ENCODE peak calls at places on chromosomes 12 and 14, in eight cellular contexts. One of them, this sample, is unnamed.

GRCh38 chr12:53538209-53538689 is 31.0 kb upstream of the NPFF start:
- DNase-seq in fibroblast of mammary gland: peak; percentile 49
- DNase-seq in astrocyte of the spinal cord: peak; percentile 56
- DNase-seq in AG10803: peak; percentile 85
- DNase-seq in GM13976: no peak
- DNase-seq in MM.1S: no peak
- DNase-seq in natural killer cell: no peak
- DNase-seq in HFFc6: no peak
- DNase-seq in this sample: no peak

GRCh38 chr12:62789856-62790255 is 145.1 kb downstream of the PPM1H start:
- DNase-seq in fibroblast of mammary gland: no peak
- DNase-seq in astrocyte of the spinal cord: no peak
- DNase-seq in AG10803: no peak
- DNase-seq in GM13976: no peak
- DNase-seq in MM.1S: no peak
- DNase-seq in natural killer cell: no peak
- DNase-seq in HFFc6: no peak
- DNase-seq in this sample: no peak

GRCh38 chr12:4505381-4505986 is 33.2 kb upstream of the RAD51AP1 start:
- DNase-seq in fibroblast of mammary gland: peak; percentile 49
- DNase-seq in astrocyte of the spinal cord: peak; percentile 73
- DNase-seq in AG10803: peak; percentile 33
- DNase-seq in GM13976: no peak
- DNase-seq in MM.1S: peak; percentile 18
- DNase-seq in natural killer cell: no peak
- DNase-seq in HFFc6: peak; percentile 51
- DNase-seq in this sample: no peak

GRCh38 chr12:125167658-125168057 is 102.4 kb downstream of the AACS start:
- DNase-seq in fibroblast of mammary gland: no peak
- DNase-seq in astrocyte of the spinal cord: no peak
- DNase-seq in AG10803: no peak
- DNase-seq in GM13976: no peak
- DNase-seq in MM.1S: no peak
- DNase-seq in natural killer cell: no peak
- DNase-seq in HFFc6: no peak
- DNase-seq in this sample: no peak

GRCh38 chr12:57631566-57632368 is 1.2 kb downstream of the B4GALNT1 start:
- DNase-seq in fibroblast of mammary gland: no peak
- DNase-seq in astrocyte of the spinal cord: no peak
- DNase-seq in AG10803: no peak
- DNase-seq in GM13976: peak; percentile 33
- DNase-seq in MM.1S: no peak
- DNase-seq in natural killer cell: no peak
- DNase-seq in HFFc6: no peak
- DNase-seq in this sample: no peak

GRCh38 chr12:64385019-64385418 is 5.5 kb downstream of the C12orf56 start:
- DNase-seq in fibroblast of mammary gland: no peak
- DNase-seq in astrocyte of the spinal cord: no peak
- DNase-seq in AG10803: no peak
- DNase-seq in GM13976: no peak
- DNase-seq in MM.1S: no peak
- DNase-seq in natural killer cell: no peak
- DNase-seq in HFFc6: no peak
- DNase-seq in this sample: no peak

GRCh38 chr14:69013943-69014782 is 35.1 kb upstream of the ACTN1 start:
- DNase-seq in fibroblast of mammary gland: peak; percentile 50
- DNase-seq in astrocyte of the spinal cord: peak; percentile 16
- DNase-seq in AG10803: peak; percentile 35
- DNase-seq in GM13976: no peak
- DNase-seq in MM.1S: no peak
- DNase-seq in natural killer cell: no peak
- DNase-seq in HFFc6: no peak
- DNase-seq in this sample: no peak

GRCh38 chr12:15013634-15014169 is 40.9 kb downstream of the PDE6H start:
- DNase-seq in fibroblast of mammary gland: no peak
- DNase-seq in astrocyte of the spinal cord: no peak
- DNase-seq in AG10803: no peak
- DNase-seq in GM13976: no peak
- DNase-seq in MM.1S: peak; percentile 39
- DNase-seq in natural killer cell: no peak
- DNase-seq in HFFc6: no peak
- DNase-seq in this sample: no peak

GRCh38 chr12:43742106-43742505 is 16.5 kb downstream of the PUS7L start:
- DNase-seq in fibroblast of mammary gland: peak; percentile 91
- DNase-seq in astrocyte of the spinal cord: peak; percentile 83
- DNase-seq in AG10803: peak; percentile 82
- DNase-seq in GM13976: no peak
- DNase-seq in MM.1S: no peak
- DNase-seq in natural killer cell: no peak
- DNase-seq in HFFc6: peak; percentile 88
- DNase-seq in this sample: no peak

GRCh38 chr12:53064613-53065415 is 14.4 kb downstream of the SPRYD3 start:
- DNase-seq in fibroblast of mammary gland: no peak
- DNase-seq in astrocyte of the spinal cord: no peak
- DNase-seq in AG10803: no peak
- DNase-seq in GM13976: no peak
- DNase-seq in MM.1S: no peak
- DNase-seq in natural killer cell: no peak
- DNase-seq in HFFc6: no peak
- DNase-seq in this sample: no peak

GRCh38 chr14:21860172-21860571 is 186.6 kb upstream of the OR4E1 start:
- DNase-seq in fibroblast of mammary gland: peak; percentile 29
- DNase-seq in astrocyte of the spinal cord: no peak
- DNase-seq in AG10803: no peak
- DNase-seq in GM13976: peak; percentile 13
- DNase-seq in MM.1S: peak; percentile 34
- DNase-seq in natural killer cell: no peak
- DNase-seq in HFFc6: no peak
- DNase-seq in this sample: no peak

GRCh38 chr12:25866586-25867378 is 91.7 kb upstream of the RASSF8 start:
- DNase-seq in fibroblast of mammary gland: no peak
- DNase-seq in astrocyte of the spinal cord: no peak
- DNase-seq in AG10803: peak; percentile 34
- DNase-seq in GM13976: no peak
- DNase-seq in MM.1S: no peak
- DNase-seq in natural killer cell: no peak
- DNase-seq in HFFc6: peak; percentile 62
- DNase-seq in this sample: no peak

GRCh38 chr12:79834712-79835376 is 100.1 kb downstream of the PPP1R12A start:
- DNase-seq in fibroblast of mammary gland: no peak
- DNase-seq in astrocyte of the spinal cord: no peak
- DNase-seq in AG10803: no peak
- DNase-seq in GM13976: no peak
- DNase-seq in MM.1S: no peak
- DNase-seq in natural killer cell: no peak
- DNase-seq in HFFc6: no peak
- DNase-seq in this sample: no peak

GRCh38 chr14:91186515-91187066 is 57.9 kb downstream of the GPR68 start:
- DNase-seq in fibroblast of mammary gland: peak; percentile 47
- DNase-seq in astrocyte of the spinal cord: no peak
- DNase-seq in AG10803: peak; percentile 36
- DNase-seq in GM13976: no peak
- DNase-seq in MM.1S: no peak
- DNase-seq in natural killer cell: no peak
- DNase-seq in HFFc6: peak; percentile 31
- DNase-seq in this sample: no peak

GRCh38 chr14:23559010-23559920 is 3.2 kb downstream of the THTPA start:
- DNase-seq in fibroblast of mammary gland: peak; percentile 58
- DNase-seq in astrocyte of the spinal cord: peak; percentile 44
- DNase-seq in AG10803: peak; percentile 56
- DNase-seq in GM13976: peak; percentile 63
- DNase-seq in MM.1S: peak; percentile 34
- DNase-seq in natural killer cell: peak; percentile 63
- DNase-seq in HFFc6: peak; percentile 48
- DNase-seq in this sample: peak; percentile 50

GRCh38 chr14:36522972-36523685 is 3.1 kb upstream of the NKX2-1 start:
- DNase-seq in fibroblast of mammary gland: no peak
- DNase-seq in astrocyte of the spinal cord: no peak
- DNase-seq in AG10803: no peak
- DNase-seq in GM13976: peak; percentile 13
- DNase-seq in MM.1S: no peak
- DNase-seq in natural killer cell: no peak
- DNase-seq in HFFc6: no peak
- DNase-seq in this sample: no peak

GRCh38 chr14:92103363-92103762 is 3.0 kb downstream of the ATXN3 start:
- DNase-seq in fibroblast of mammary gland: no peak
- DNase-seq in astrocyte of the spinal cord: no peak
- DNase-seq in AG10803: no peak
- DNase-seq in GM13976: no peak
- DNase-seq in MM.1S: no peak
- DNase-seq in natural killer cell: no peak
- DNase-seq in HFFc6: no peak
- DNase-seq in this sample: no peak

GRCh38 chr12:106288510-106289195 is 13.9 kb upstream of the TCP11L2 start:
- DNase-seq in fibroblast of mammary gland: peak; percentile 94
- DNase-seq in astrocyte of the spinal cord: peak; percentile 92
- DNase-seq in AG10803: peak; percentile 95
- DNase-seq in GM13976: no peak
- DNase-seq in MM.1S: no peak
- DNase-seq in natural killer cell: no peak
- DNase-seq in HFFc6: peak; percentile 91
- DNase-seq in this sample: no peak

GRCh38 chr14:67934087-67934486 is 114.5 kb downstream of the RAD51B start:
- DNase-seq in fibroblast of mammary gland: peak; percentile 89
- DNase-seq in astrocyte of the spinal cord: peak; percentile 86
- DNase-seq in AG10803: peak; percentile 85
- DNase-seq in GM13976: peak; percentile 54
- DNase-seq in MM.1S: peak; percentile 44
- DNase-seq in natural killer cell: no peak
- DNase-seq in HFFc6: peak; percentile 79
- DNase-seq in this sample: no peak

GRCh38 chr12:118359541-118359915 is 13.2 kb downstream of the TAOK3 start:
- DNase-seq in fibroblast of mammary gland: no peak
- DNase-seq in astrocyte of the spinal cord: no peak
- DNase-seq in AG10803: no peak
- DNase-seq in GM13976: peak; percentile 42
- DNase-seq in MM.1S: no peak
- DNase-seq in natural killer cell: no peak
- DNase-seq in HFFc6: no peak
- DNase-seq in this sample: no peak

GRCh38 chr14:104219731-104220224 is 81.4 kb downstream of the KIF26A start:
- DNase-seq in fibroblast of mammary gland: no peak
- DNase-seq in astrocyte of the spinal cord: no peak
- DNase-seq in AG10803: no peak
- DNase-seq in GM13976: no peak
- DNase-seq in MM.1S: no peak
- DNase-seq in natural killer cell: no peak
- DNase-seq in HFFc6: no peak
- DNase-seq in this sample: no peak

GRCh38 chr12:26026713-26027112 is 68.2 kb downstream of the RASSF8 start:
- DNase-seq in fibroblast of mammary gland: no peak
- DNase-seq in astrocyte of the spinal cord: no peak
- DNase-seq in AG10803: no peak
- DNase-seq in GM13976: no peak
- DNase-seq in MM.1S: no peak
- DNase-seq in natural killer cell: no peak
- DNase-seq in HFFc6: no peak
- DNase-seq in this sample: no peak

GRCh38 chr12:124411291-124411878 is 116.5 kb downstream of the RFLNA start:
- DNase-seq in fibroblast of mammary gland: peak; percentile 96
- DNase-seq in astrocyte of the spinal cord: peak; percentile 92
- DNase-seq in AG10803: peak; percentile 96
- DNase-seq in GM13976: no peak
- DNase-seq in MM.1S: no peak
- DNase-seq in natural killer cell: no peak
- DNase-seq in HFFc6: peak; percentile 96
- DNase-seq in this sample: no peak

GRCh38 chr12:115758886-115759620 is 518.4 kb downstream of the MED13L start:
- DNase-seq in fibroblast of mammary gland: no peak
- DNase-seq in astrocyte of the spinal cord: no peak
- DNase-seq in AG10803: no peak
- DNase-seq in GM13976: no peak
- DNase-seq in MM.1S: peak; percentile 18
- DNase-seq in natural killer cell: no peak
- DNase-seq in HFFc6: no peak
- DNase-seq in this sample: no peak
- TF ChIP-seq CTCF in fibroblast of mammary gland: no peak
- TF ChIP-seq CTCF in astrocyte of the spinal cord: no peak
- TF ChIP-seq CTCF in AG10803: no peak
- TF ChIP-seq CTCF in GM13976: no peak
- TF ChIP-seq CTCF in MM.1S: no peak
- TF ChIP-seq CTCF in natural killer cell: no peak
- TF ChIP-seq CTCF in HFFc6: no peak
- TF ChIP-seq CTCF in this sample: no peak

GRCh38 chr12:6652391-6652790 is 5.2 kb upstream of the ACRBP start:
- DNase-seq in fibroblast of mammary gland: no peak
- DNase-seq in astrocyte of the spinal cord: no peak
- DNase-seq in AG10803: no peak
- DNase-seq in GM13976: no peak
- DNase-seq in MM.1S: no peak
- DNase-seq in natural killer cell: no peak
- DNase-seq in HFFc6: no peak
- DNase-seq in this sample: no peak
- TF ChIP-seq CTCF in fibroblast of mammary gland: no peak
- TF ChIP-seq CTCF in astrocyte of the spinal cord: no peak
- TF ChIP-seq CTCF in AG10803: no peak
- TF ChIP-seq CTCF in GM13976: no peak
- TF ChIP-seq CTCF in MM.1S: no peak
- TF ChIP-seq CTCF in natural killer cell: no peak
- TF ChIP-seq CTCF in HFFc6: no peak
- TF ChIP-seq CTCF in this sample: no peak

GRCh38 chr12:132831771-132832170 is 3.1 kb upstream of the GOLGA3 start:
- DNase-seq in fibroblast of mammary gland: no peak
- DNase-seq in astrocyte of the spinal cord: no peak
- DNase-seq in AG10803: no peak
- DNase-seq in GM13976: no peak
- DNase-seq in MM.1S: no peak
- DNase-seq in natural killer cell: no peak
- DNase-seq in HFFc6: no peak
- DNase-seq in this sample: no peak

GRCh38 chr12:132828706-132829534 is at the start of gene GOLGA3:
- DNase-seq in fibroblast of mammary gland: peak; percentile 93
- DNase-seq in astrocyte of the spinal cord: peak; percentile 96
- DNase-seq in AG10803: peak; percentile 94
- DNase-seq in GM13976: peak; percentile 100
- DNase-seq in MM.1S: peak; percentile 85
- DNase-seq in natural killer cell: peak; percentile 94
- DNase-seq in HFFc6: peak; percentile 91
- DNase-seq in this sample: peak; percentile 89

GRCh38 chr12:132825089-132825488 is 3.6 kb downstream of the GOLGA3 start:
- DNase-seq in fibroblast of mammary gland: no peak
- DNase-seq in astrocyte of the spinal cord: no peak
- DNase-seq in AG10803: no peak
- DNase-seq in GM13976: no peak
- DNase-seq in MM.1S: no peak
- DNase-seq in natural killer cell: no peak
- DNase-seq in HFFc6: no peak
- DNase-seq in this sample: no peak

GRCh38 chr12:132825861-132826260 is 2.8 kb downstream of the GOLGA3 start:
- DNase-seq in fibroblast of mammary gland: no peak
- DNase-seq in astrocyte of the spinal cord: no peak
- DNase-seq in AG10803: no peak
- DNase-seq in GM13976: no peak
- DNase-seq in MM.1S: no peak
- DNase-seq in natural killer cell: no peak
- DNase-seq in HFFc6: no peak
- DNase-seq in this sample: no peak

GRCh38 chr12:132827763-132828703 is 636 bp downstream of the GOLGA3 start:
- DNase-seq in fibroblast of mammary gland: peak; percentile 88
- DNase-seq in astrocyte of the spinal cord: peak; percentile 80
- DNase-seq in AG10803: peak; percentile 80
- DNase-seq in GM13976: peak; percentile 70
- DNase-seq in MM.1S: no peak
- DNase-seq in natural killer cell: no peak
- DNase-seq in HFFc6: peak; percentile 32
- DNase-seq in this sample: peak; percentile 18
- TF ChIP-seq CTCF in fibroblast of mammary gland: no peak
- TF ChIP-seq CTCF in astrocyte of the spinal cord: no peak
- TF ChIP-seq CTCF in AG10803: no peak
- TF ChIP-seq CTCF in GM13976: no peak
- TF ChIP-seq CTCF in MM.1S: no peak
- TF ChIP-seq CTCF in natural killer cell: no peak
- TF ChIP-seq CTCF in HFFc6: no peak
- TF ChIP-seq CTCF in this sample: no peak

GRCh38 chr14:29222671-29223268 is 456.2 kb downstream of the FOXG1 start:
- DNase-seq in fibroblast of mammary gland: peak; percentile 81
- DNase-seq in astrocyte of the spinal cord: peak; percentile 73
- DNase-seq in AG10803: peak; percentile 61
- DNase-seq in GM13976: no peak
- DNase-seq in MM.1S: peak; percentile 51
- DNase-seq in natural killer cell: no peak
- DNase-seq in HFFc6: peak; percentile 69
- DNase-seq in this sample: no peak
- TF ChIP-seq CTCF in fibroblast of mammary gland: peak; percentile 80
- TF ChIP-seq CTCF in astrocyte of the spinal cord: peak; percentile 77
- TF ChIP-seq CTCF in AG10803: peak; percentile 86
- TF ChIP-seq CTCF in GM13976: no peak
- TF ChIP-seq CTCF in MM.1S: peak; percentile 53
- TF ChIP-seq CTCF in natural killer cell: no peak
- TF ChIP-seq CTCF in HFFc6: peak; percentile 80
- TF ChIP-seq CTCF in this sample: peak; percentile 59